ENCODE peak calls at places on chromosomes 3 and 15, in five cellular contexts. One of them, this sample, is unnamed.

GRCh38 chr3:28467414-28467813 is 118.8 kb upstream of the AZI2 start:
- DNase-seq in NCI-H2171 treated with DMSO at 0.1 percent for 48 hours: no peak
- DNase-seq in LoVo: no peak
- DNase-seq in upper lobe of left lung: no peak
- DNase-seq in ureter: no peak
- DNase-seq in this sample: no peak

GRCh38 chr3:30704931-30705890 is 98.8 kb downstream of the TGFBR2 start:
- DNase-seq in ureter: no peak
- DNase-seq in LoVo: no peak
- DNase-seq in NCI-H2171 treated with DMSO at 0.1 percent for 48 hours: no peak
- DNase-seq in upper lobe of left lung: no peak
- DNase-seq in this sample: no peak

GRCh38 chr3:101812895-101813294 is 33.9 kb downstream of the NXPE3 start:
- DNase-seq in upper lobe of left lung: no peak
- DNase-seq in NCI-H2171 treated with DMSO at 0.1 percent for 48 hours: no peak
- DNase-seq in ureter: no peak
- DNase-seq in LoVo: no peak
- DNase-seq in this sample: no peak

GRCh38 chr3:140736863-140737460 is 59.1 kb downstream of the TRIM42 start:
- DNase-seq in ureter: peak
- DNase-seq in NCI-H2171 treated with DMSO at 0.1 percent for 48 hours: peak
- DNase-seq in upper lobe of left lung: peak
- DNase-seq in LoVo: peak
- DNase-seq in this sample: peak

GRCh38 chr3:187011915-187012314 is 81.6 kb downstream of the ST6GAL1 start:
- DNase-seq in LoVo: no peak
- DNase-seq in NCI-H2171 treated with DMSO at 0.1 percent for 48 hours: no peak
- DNase-seq in ureter: no peak
- DNase-seq in upper lobe of left lung: peak
- DNase-seq in this sample: no peak

GRCh38 chr3:42602961-42603360 is 2.5 kb downstream of the NKTR start:
- DNase-seq in LoVo: no peak
- DNase-seq in upper lobe of left lung: peak
- DNase-seq in ureter: no peak
- DNase-seq in NCI-H2171 treated with DMSO at 0.1 percent for 48 hours: no peak
- DNase-seq in this sample: no peak

GRCh38 chr3:51957520-51958205 is 2.5 kb downstream of the GPR62 start:
- DNase-seq in upper lobe of left lung: no peak
- DNase-seq in NCI-H2171 treated with DMSO at 0.1 percent for 48 hours: no peak
- DNase-seq in LoVo: no peak
- DNase-seq in ureter: no peak
- DNase-seq in this sample: no peak

GRCh38 chr3:42980209-42980608 is 1.1 kb downstream of the GASK1A start:
- DNase-seq in NCI-H2171 treated with DMSO at 0.1 percent for 48 hours: no peak
- DNase-seq in LoVo: no peak
- DNase-seq in upper lobe of left lung: no peak
- DNase-seq in ureter: no peak
- DNase-seq in this sample: no peak

GRCh38 chr3:27195059-27195458 is 174.1 kb downstream of the NEK10 start:
- DNase-seq in ureter: no peak
- DNase-seq in NCI-H2171 treated with DMSO at 0.1 percent for 48 hours: no peak
- DNase-seq in upper lobe of left lung: no peak
- DNase-seq in LoVo: no peak
- DNase-seq in this sample: no peak

GRCh38 chr3:126288314-126288713 is 68.9 kb downstream of the KLF15 start:
- DNase-seq in NCI-H2171 treated with DMSO at 0.1 percent for 48 hours: no peak
- DNase-seq in ureter: no peak
- DNase-seq in LoVo: no peak
- DNase-seq in upper lobe of left lung: no peak
- DNase-seq in this sample: peak

GRCh38 chr15:52652984-52653383 is 26.2 kb downstream of the ATOSA start:
- DNase-seq in LoVo: peak
- DNase-seq in NCI-H2171 treated with DMSO at 0.1 percent for 48 hours: no peak
- DNase-seq in upper lobe of left lung: no peak
- DNase-seq in ureter: no peak
- DNase-seq in this sample: no peak

GRCh38 chr3:166785851-166786250 is 594.2 kb downstream of the ZBBX start:
- DNase-seq in upper lobe of left lung: no peak
- DNase-seq in NCI-H2171 treated with DMSO at 0.1 percent for 48 hours: no peak
- DNase-seq in ureter: no peak
- DNase-seq in LoVo: no peak
- DNase-seq in this sample: no peak

GRCh38 chr15:58748787-58749531 is 548 bp downstream of the ADAM10 start:
- DNase-seq in upper lobe of left lung: peak
- DNase-seq in LoVo: peak
- DNase-seq in NCI-H2171 treated with DMSO at 0.1 percent for 48 hours: peak
- DNase-seq in ureter: peak
- DNase-seq in this sample: peak

GRCh38 chr3:190288836-190289235 is 33.4 kb downstream of the CLDN1 start:
- DNase-seq in upper lobe of left lung: no peak
- DNase-seq in NCI-H2171 treated with DMSO at 0.1 percent for 48 hours: no peak
- DNase-seq in ureter: no peak
- DNase-seq in LoVo: no peak
- DNase-seq in this sample: no peak

GRCh38 chr3:160665784-160666526 is 11.0 kb upstream of the ARL14 start:
- DNase-seq in NCI-H2171 treated with DMSO at 0.1 percent for 48 hours: no peak
- DNase-seq in upper lobe of left lung: no peak
- DNase-seq in LoVo: no peak
- DNase-seq in ureter: no peak
- DNase-seq in this sample: no peak

GRCh38 chr3:179455954-179456353 is 4.7 kb upstream of the GNB4 start:
- DNase-seq in upper lobe of left lung: no peak
- DNase-seq in LoVo: no peak
- DNase-seq in NCI-H2171 treated with DMSO at 0.1 percent for 48 hours: no peak
- DNase-seq in ureter: no peak
- DNase-seq in this sample: no peak